ENCODE peak calls at places on chromosomes 5 and 9, in four cellular contexts. O, L, Z and N are unnamed samples.

GRCh38 chr5:72630056-72630455 is 122.8 kb upstream of the ZNF366 start:
- DNase-seq in O (no peak), Z (no peak), L (no peak), N (no peak)

GRCh38 chr5:51414516-51414915 is 31.3 kb downstream of the ISL1 start:
- DNase-seq in L (no peak), O (no peak), Z (no peak), N (no peak)

GRCh38 chr5:110354341-110354740 is 372.1 kb downstream of the TMEM232 start:
- DNase-seq in Z (no peak), O (no peak), L (no peak), N (no peak)

GRCh38 chr9:109745335-109746283 is 34.4 kb upstream of the PALM2AKAP2 start:
- DNase-seq in O (peak; percentile 66), Z (peak; percentile 11), L (no peak), N (peak; percentile 87)

GRCh38 chr5:27472000-27472763 is 433.8 kb upstream of the CDH9 start:
- DNase-seq in O (no peak), Z (peak; percentile 85), L (peak; percentile 28), N (peak; percentile 82)

GRCh38 chr9:95644377-95644776 is 127.6 kb upstream of the PTCH1 start:
- DNase-seq in L (peak; percentile 4), O (no peak), Z (no peak), N (no peak)

GRCh38 chr9:69178583-69179011 is 4.5 kb downstream of the TJP2 start:
- DNase-seq in L (peak; percentile 46), Z (no peak), O (no peak), N (no peak)

GRCh38 chr9:87184956-87185642 is 237.8 kb upstream of the GAS1 start:
- DNase-seq in L (peak; percentile 18), Z (no peak), O (no peak), N (peak; percentile 74)

GRCh38 chr9:31588010-31588409 is 796.4 kb upstream of the ACO1 start:
- DNase-seq in Z (no peak), L (no peak), O (peak; percentile 3), N (no peak)

GRCh38 chr5:85049020-85049419 is 664.3 kb upstream of the EDIL3 start:
- DNase-seq in Z (no peak), L (no peak), O (no peak), N (peak; percentile 71)

GRCh38 chr9:127940598-127940997 is 2.9 kb upstream of the DPM2 start:
- DNase-seq in L (no peak), O (no peak), Z (no peak), N (no peak)

GRCh38 chr9:101030022-101030391 is 1.5 kb downstream of the PLPPR1 start:
- DNase-seq in Z (no peak), L (no peak), O (no peak), N (no peak)

GRCh38 chr5:56900858-56901578 is 8.4 kb upstream of the SETD9 start:
- DNase-seq in O (peak; percentile 23), Z (peak; percentile 12), L (peak; percentile 26), N (peak; percentile 48)

GRCh38 chr5:15249152-15249551 is 250.8 kb upstream of the FBXL7 start:
- DNase-seq in Z (no peak), L (peak; percentile 32), O (no peak), N (no peak)

GRCh38 chr9:118570076-118570475 is 799.2 kb downstream of the BRINP1 start:
- DNase-seq in L (no peak), Z (no peak), O (no peak), N (peak; percentile 7)

GRCh38 chr9:81380504-81380903 is 308.8 kb downstream of the TLE1 start:
- DNase-seq in Z (no peak), L (no peak), O (no peak), N (no peak)

GRCh38 chr9:132169672-132170392 is 8.0 kb downstream of the NTNG2 start:
- DNase-seq in O (no peak), Z (peak; percentile 83), L (peak; percentile 30), N (peak; percentile 76)

GRCh38 chr9:126058631-126059030 is 268.0 kb upstream of the MVB12B start:
- DNase-seq in O (no peak), Z (no peak), L (no peak), N (no peak)

GRCh38 chr9:116124472-116125040 is 29.0 kb upstream of the PAPPA start:
- DNase-seq in O (no peak), Z (no peak), L (no peak), N (peak; percentile 62)

GRCh38 chr5:142059304-142059940 is 46.6 kb upstream of the GNPDA1 start:
- DNase-seq in Z (peak; percentile 17), O (peak; percentile 46), L (peak; percentile 3), N (peak; percentile 53)

GRCh38 chr5:175103746-175104145 is 340.2 kb downstream of the DRD1 start:
- DNase-seq in Z (no peak), L (no peak), O (no peak), N (no peak)

GRCh38 chr5:72702881-72703434 is 113.5 kb upstream of the TNPO1 start:
- DNase-seq in Z (no peak), L (no peak), O (no peak), N (no peak)

GRCh38 chr5:24623018-24623417 is 21.8 kb downstream of the CDH10 start:
- DNase-seq in O (no peak), L (no peak), Z (no peak), N (no peak)

GRCh38 chr9:110180713-110181434 is 27.1 kb downstream of the C9orf152 start:
- DNase-seq in L (peak; percentile 49), O (no peak), Z (no peak), N (peak; percentile 72)

DNA sequence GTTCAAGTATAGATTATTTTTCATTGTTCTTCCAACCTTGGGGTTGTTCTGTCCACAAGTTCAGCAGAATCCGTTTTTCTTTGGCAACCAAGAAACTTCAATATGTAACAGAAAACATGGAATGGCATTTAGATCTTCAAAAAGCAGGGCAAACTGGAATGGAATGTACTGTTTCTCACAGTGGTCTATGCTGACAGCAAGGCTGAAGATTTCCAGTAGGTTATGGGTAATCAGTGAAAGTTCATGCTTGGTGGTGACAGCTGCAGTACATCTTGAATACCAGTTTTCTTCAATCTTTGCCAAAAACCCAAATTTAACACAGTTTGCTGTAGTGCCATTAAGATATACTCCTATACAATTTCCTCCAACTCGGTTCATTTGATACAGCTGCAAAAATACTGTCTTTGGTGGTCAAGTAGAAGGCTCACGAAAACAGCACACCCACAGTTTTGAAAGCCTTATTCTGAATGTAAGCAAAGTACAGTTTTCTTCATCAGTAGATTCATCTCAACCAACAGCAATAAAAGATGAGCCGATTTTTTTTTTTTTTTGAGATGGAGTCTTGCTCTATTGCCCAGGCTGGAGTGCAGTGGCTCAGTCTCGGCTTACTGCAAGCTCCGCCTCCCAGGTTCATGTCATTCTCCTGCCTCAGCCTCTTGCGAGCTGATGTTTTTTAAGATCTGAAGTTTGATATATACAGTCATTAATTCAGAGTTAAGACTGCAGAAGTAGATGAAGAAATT is 4.9 kb downstream of the TRIM52 start:
- DNase-seq in O (no peak), L (no peak), Z (no peak), N (peak; percentile 54)
- TF ChIP-seq CTCF in O (no peak), L (no peak), Z (no peak), N (no peak)

GRCh38 chr9:112332674-112332976 is 794 bp downstream of the PTBP3 start:
- DNase-seq in Z (no peak), L (no peak), O (no peak), N (no peak)
- TF ChIP-seq CTCF in Z (no peak), L (peak; percentile 38), O (no peak), N (peak; percentile 21)

DNA sequence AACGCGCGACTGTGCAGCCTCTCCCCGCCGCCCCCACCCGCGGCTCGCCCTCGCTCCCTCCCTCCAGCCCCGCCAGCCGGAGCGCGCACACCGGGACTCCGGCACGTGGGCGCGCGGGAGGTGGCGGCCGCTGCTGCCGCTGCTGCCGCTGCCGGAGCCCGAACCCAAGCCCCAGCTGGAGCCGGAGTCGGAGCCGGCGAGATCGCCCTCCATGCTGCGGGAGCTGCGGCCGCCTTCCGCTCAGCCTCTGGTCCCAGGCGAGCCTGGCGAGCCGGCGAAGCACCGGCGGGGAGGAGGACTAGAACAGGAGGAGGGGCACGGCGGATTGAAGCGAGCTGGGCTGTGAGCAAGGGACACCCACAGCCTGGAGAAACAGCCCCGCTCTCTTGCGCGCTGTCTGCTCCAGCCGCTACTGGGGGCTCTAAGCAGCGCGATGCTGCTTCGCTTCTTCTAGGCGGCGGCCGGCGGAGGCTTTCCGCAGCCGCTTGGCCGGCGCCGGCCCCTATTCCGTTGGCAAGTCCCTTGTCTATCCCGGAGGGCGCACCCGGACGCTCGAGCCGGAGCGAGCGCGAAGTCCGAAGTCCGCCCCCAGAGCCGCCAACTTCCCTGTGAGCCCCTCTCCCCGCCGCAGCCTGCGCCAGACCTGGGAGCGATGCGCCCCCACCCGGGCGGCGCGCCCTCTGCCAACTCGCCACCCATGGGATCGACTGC is 598.7 kb upstream of the SGCD start:
- DNase-seq in O (peak; percentile 47), Z (peak; percentile 68), L (no peak), N (peak; percentile 74)
- TF ChIP-seq CTCF in O (peak; percentile 43), Z (no peak), L (no peak), N (no peak)

DNA sequence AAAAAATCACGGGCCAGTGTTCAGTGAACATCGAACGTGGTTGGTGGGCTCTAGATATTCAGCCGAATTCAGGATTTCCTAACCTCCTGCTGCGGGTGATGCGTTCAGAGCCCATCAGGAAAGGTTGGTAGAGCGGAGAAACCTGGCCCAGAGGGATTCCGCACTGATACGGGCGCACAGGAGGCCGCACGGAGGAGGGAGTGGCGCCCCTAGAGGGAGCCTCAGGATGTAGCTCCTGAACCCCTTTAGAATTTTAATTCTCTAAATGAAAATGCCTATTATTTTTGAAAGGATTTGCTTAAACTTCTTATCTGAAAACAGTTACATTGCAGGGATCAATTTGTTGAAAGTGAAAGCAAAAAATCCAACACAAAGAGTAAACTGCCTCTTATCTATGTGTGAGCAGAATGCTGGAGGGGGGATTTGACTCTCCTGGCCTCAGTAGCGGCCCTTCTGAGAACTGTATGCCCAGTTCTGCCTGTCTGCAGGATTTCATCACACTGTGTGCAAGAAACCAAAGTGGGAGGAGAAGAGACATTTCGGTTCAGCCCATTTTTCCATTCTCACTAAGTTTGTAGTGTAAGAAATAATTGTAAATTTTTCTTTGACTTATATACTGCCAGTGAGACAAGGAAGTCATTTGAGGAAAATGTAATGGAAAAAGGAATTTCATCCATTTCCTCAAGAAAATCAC is 75.9 kb downstream of the TENT4A start:
- DNase-seq in O (no peak), L (no peak), Z (no peak), N (peak; percentile 66)
- TF ChIP-seq CTCF in O (peak; percentile 19), L (peak; percentile 37), Z (no peak), N (no peak)